ENCODE peak calls at places on chromosomes 1 and 21, in eight cellular contexts. A is neuronal stem cell; O is effector memory CD4-positive, alpha-beta T cell; W is A549; J is MM.1S; X is SJSA1; K is testis; I is PC-9. N is an unnamed sample.
A peak's percentile ranks its signal among the peaks of the same experiment; 100 is the strongest.

GRCh38 chr1:106876384-106876783 is 180.1 kb upstream of the PRMT6 start:
- DNase-seq in K (no peak), O (no peak), J (no peak), X (no peak), W (no peak), A (no peak), I (no peak), N (no peak)

GRCh38 chr1:37817481-37817880 is 9.5 kb upstream of the YRDC start:
- DNase-seq in K (peak; percentile 65), J (no peak), A (no peak), O (no peak), X (no peak), W (no peak), I (no peak), N (no peak)

GRCh38 chr1:72623299-72623708 is 341.0 kb upstream of the NEGR1 start:
- DNase-seq in A (peak; percentile 50), J (peak; percentile 64), W (no peak), K (no peak), O (no peak), X (no peak), I (peak; percentile 42), N (no peak)

GRCh38 chr1:44847786-44848185 is 4.7 kb upstream of the PTCH2 start:
- DNase-seq in O (no peak), X (peak; percentile 42), I (no peak), K (peak; percentile 85), W (no peak), A (no peak), J (no peak), N (no peak)

GRCh38 chr1:153578936-153579335 is 13.3 kb upstream of the S100A2 start:
- DNase-seq in K (no peak), W (no peak), X (no peak), I (no peak), A (no peak), J (no peak), O (no peak), N (no peak)

GRCh38 chr21:43950936-43951335 is 61.2 kb upstream of the TRAPPC10 start:
- DNase-seq in K (no peak), O (no peak), A (no peak), X (no peak), W (no peak), J (no peak), I (no peak), N (no peak)

GRCh38 chr1:205488074-205488723 is 16.3 kb upstream of the CDK18 start:
- DNase-seq in I (peak; percentile 62), W (peak; percentile 87), J (peak; percentile 72), X (no peak), O (no peak), A (peak; percentile 66), K (peak; percentile 52), N (no peak)

GRCh38 chr1:151920147-151920546 is 10.8 kb upstream of the THEM4 start:
- DNase-seq in K (no peak), X (no peak), A (no peak), I (no peak), O (no peak), J (peak; percentile 74), W (no peak), N (no peak)

GRCh38 chr1:166884040-166884642 is 8.1 kb upstream of the TADA1 start:
- DNase-seq in X (no peak), I (no peak), K (peak; percentile 76), O (no peak), W (peak; percentile 13), J (no peak), A (peak; percentile 56), N (no peak)

GRCh38 chr1:37486680-37487618 is 12.6 kb downstream of the ZC3H12A start:
- DNase-seq in K (peak; percentile 79), J (peak; percentile 67), X (peak; percentile 76), O (peak; percentile 57), A (peak; percentile 69), I (peak; percentile 53), W (peak; percentile 69), N (no peak)

GRCh38 chr1:7454052-7454815 is 316.9 kb upstream of the VAMP3 start:
- DNase-seq in J (no peak), I (no peak), X (no peak), O (no peak), K (peak; percentile 30), W (no peak), A (no peak), N (no peak)

GRCh38 chr1:40274331-40274730 is 16.3 kb downstream of the ZMPSTE24 start:
- DNase-seq in I (no peak), O (no peak), X (no peak), J (no peak), A (no peak), W (no peak), K (no peak), N (no peak)

GRCh38 chr21:38389891-38390290 is 108.4 kb downstream of the ERG start:
- DNase-seq in K (no peak), W (no peak), I (no peak), A (no peak), X (no peak), O (no peak), J (no peak), N (no peak)

GRCh38 chr1:29698033-29698432 is 461.7 kb downstream of the PTPRU start:
- DNase-seq in W (peak; percentile 46), A (peak; percentile 57), K (no peak), O (no peak), J (no peak), I (peak; percentile 34), X (peak; percentile 87), N (no peak)

GRCh38 chr1:2279210-2279639 is 51.1 kb downstream of the SKI start:
- DNase-seq in W (no peak), X (peak; percentile 92), I (no peak), O (no peak), A (peak; percentile 91), K (peak; percentile 75), J (no peak), N (peak; percentile 90)

DNA sequence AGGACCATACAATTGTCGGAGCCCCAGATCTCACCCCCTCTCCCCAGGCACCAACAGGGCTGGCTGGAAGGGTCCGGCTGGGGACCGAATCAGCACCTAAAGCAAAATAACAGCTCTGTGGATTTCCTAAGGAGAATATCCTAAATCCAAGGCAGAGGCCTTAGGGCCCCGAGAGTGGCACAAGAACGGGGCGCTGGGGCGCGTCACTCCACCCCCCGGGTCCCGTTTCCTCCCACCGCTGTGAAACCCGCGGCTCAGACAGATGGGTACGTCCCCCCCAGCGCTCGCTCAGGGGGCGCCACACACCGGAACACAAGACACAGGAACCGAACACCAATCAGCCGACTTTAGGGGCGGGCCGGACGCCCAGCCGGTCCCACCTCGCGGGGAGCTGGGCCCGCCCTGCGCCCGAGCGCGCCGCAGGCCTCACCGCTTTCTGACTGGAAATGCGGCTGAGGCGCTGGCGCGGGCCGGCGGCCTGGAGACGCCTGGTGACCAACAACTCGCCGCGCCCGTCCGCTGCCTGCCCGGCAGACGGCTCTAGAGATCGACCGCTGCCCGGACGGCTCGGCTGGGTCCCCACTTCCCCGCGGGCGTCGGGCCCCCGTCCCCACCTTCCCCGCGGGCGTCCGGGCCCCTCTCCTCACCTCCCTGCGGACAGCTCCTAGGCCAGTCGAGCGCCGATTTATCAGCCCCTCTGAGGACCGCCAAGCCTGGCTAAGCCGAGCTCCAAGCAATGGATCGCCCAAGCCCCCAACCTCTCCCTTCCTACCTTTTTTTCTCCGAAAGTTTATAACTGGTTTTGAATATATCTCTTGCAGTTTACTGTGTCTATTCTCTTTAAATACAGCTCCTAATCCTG is at the start of gene HFM1:
- DNase-seq in W (peak; percentile 43), K (peak; percentile 93), X (peak; percentile 72), I (peak; percentile 50), A (peak; percentile 88), J (peak; percentile 73), O (no peak), N (no peak)
- H3K27ac ChIP-seq in W (peak within 1 kb of the TSS; percentile 90), K (peak within 1 kb of the TSS; percentile 91), X (no peak within 1 kb of the TSS), I (no peak within 1 kb of the TSS), A (peak within 1 kb of the TSS; percentile 92), J (no peak within 1 kb of the TSS), O (no peak within 1 kb of the TSS), N (peak within 1 kb of the TSS; percentile 12)

GRCh38 chr1:53015508-53015860 is 46.5 kb upstream of the PODN start:
- DNase-seq in K (no peak), X (no peak), W (no peak), J (no peak), O (no peak), A (no peak), I (no peak), N (no peak)
- H3K27ac ChIP-seq in K (no peak overlapping the region), X (no peak overlapping the region), W (peak overlapping the region; percentile 80), J (no peak overlapping the region), O (peak overlapping the region; percentile 36), A (no peak overlapping the region), I (no peak overlapping the region), N (no peak overlapping the region)

GRCh38 chr1:183841950-183842816 is 37.3 kb downstream of the RGL1 start:
- DNase-seq in X (peak; percentile 87), J (peak; percentile 99), W (no peak), K (no peak), A (no peak), I (no peak), O (no peak), N (peak; percentile 99)

GRCh38 chr1:183841550-183841949 is 36.6 kb downstream of the RGL1 start:
- DNase-seq in W (no peak), K (no peak), X (no peak), I (no peak), A (no peak), O (no peak), J (peak; percentile 36), N (no peak)

GRCh38 chr1:183840140-183840539 is 35.2 kb downstream of the RGL1 start:
- DNase-seq in O (no peak), J (no peak), A (no peak), W (no peak), K (no peak), X (no peak), I (no peak), N (no peak)

GRCh38 chr1:183844806-183845205 is 39.9 kb downstream of the RGL1 start:
- DNase-seq in X (no peak), A (no peak), K (no peak), O (no peak), J (peak; percentile 87), I (no peak), W (no peak), N (no peak)

DNA sequence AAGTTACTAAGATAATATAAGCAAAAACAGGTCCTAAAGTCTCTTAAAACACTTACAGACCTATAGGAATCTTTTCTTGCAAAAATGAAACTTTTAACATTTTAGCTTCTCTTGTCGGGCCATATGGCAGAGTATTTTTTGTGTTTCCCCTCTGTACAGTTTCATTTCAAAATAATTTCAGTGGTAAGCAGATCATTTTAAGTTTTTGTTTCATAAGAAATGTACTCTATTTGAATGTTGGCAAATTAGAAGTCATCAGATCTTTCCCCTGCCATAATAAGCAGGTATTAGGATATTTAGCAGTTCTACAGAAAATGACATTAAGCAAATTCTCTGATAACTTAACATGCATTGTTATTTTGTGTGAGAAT is 37.9 kb downstream of the RGL1 start:
- DNase-seq in X (no peak), I (no peak), K (no peak), O (no peak), J (no peak), W (no peak), A (no peak), N (no peak)
- H3K27ac ChIP-seq in X (peak overlapping the region; percentile 86), I (no peak overlapping the region), K (peak overlapping the region; percentile 22), O (no peak overlapping the region), J (peak overlapping the region; percentile 92), W (no peak overlapping the region), A (no peak overlapping the region), N (peak overlapping the region; percentile 99)

DNA sequence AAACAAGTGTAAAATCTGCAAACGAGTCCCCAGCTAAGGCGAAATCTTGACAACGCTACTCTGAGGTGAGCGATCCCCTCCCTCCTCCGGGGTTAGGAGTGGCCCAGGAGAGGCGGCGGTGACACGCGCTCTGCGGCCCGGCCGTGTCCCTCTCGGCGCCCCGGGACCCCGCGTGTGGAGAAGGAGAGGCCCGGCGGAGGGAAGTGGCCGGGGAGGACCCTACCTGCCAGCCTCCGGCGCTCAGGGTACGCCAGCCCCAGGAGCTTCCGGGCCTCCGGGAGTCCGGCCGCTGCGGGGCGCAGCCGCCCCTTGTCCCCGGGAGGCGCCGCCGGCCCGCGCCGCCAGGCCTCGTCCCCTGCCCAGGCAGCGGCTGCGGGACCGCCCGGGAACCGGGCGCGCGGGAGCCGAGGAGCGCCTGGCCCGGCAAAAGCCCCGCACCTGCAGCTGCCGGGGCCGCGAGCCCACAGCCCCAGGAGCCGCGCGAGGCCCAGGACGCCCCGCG is 543 bp downstream of the ABCB10 start:
- DNase-seq in O (peak; percentile 1), A (peak; percentile 33), X (no peak), W (peak; percentile 55), J (peak; percentile 54), K (peak; percentile 45), I (no peak), N (no peak)
- H3K27ac ChIP-seq in O (peak overlapping the region; percentile 63), A (peak overlapping the region; percentile 89), X (peak overlapping the region; percentile 28), W (peak overlapping the region; percentile 97), J (peak overlapping the region; percentile 70), K (peak overlapping the region; percentile 27), I (no peak overlapping the region), N (peak overlapping the region; percentile 32)

N was measured in SK-N-MC.